ENCODE peak calls at places on chromosomes 2 and 18, in eight cellular contexts. Z is NT2/D1, K is heart right ventricle, R is cardiac muscle cell, S is fibroblast of lung, T is gastrocnemius medialis, D is PC-3, E is upper lobe of left lung. H is an unnamed sample.

GRCh38 chr2:1588994-1589611 is 155.2 kb downstream of the PXDN start:
- DNase-seq in D (no peak), S (peak; percentile 74), K (no peak), R (no peak), Z (no peak), T (no peak), E (peak; percentile 65), H (no peak)

GRCh38 chr2:197711576-197711975 is 6.4 kb downstream of the MARS2 start:
- DNase-seq in D (no peak), E (no peak), K (no peak), T (no peak), Z (no peak), R (no peak), S (no peak), H (no peak)

GRCh38 chr2:158297120-158297519 is 159.4 kb downstream of the CCDC148 start:
- DNase-seq in R (no peak), D (no peak), T (no peak), Z (no peak), K (no peak), E (no peak), S (no peak), H (no peak)

GRCh38 chr2:172066394-172066863 is 18.9 kb upstream of the DLX1 start:
- DNase-seq in Z (no peak), D (no peak), E (no peak), R (no peak), S (no peak), K (no peak), T (no peak), H (no peak)

GRCh38 chr2:228556707-228557106 is 375.2 kb upstream of the SPHKAP start:
- DNase-seq in Z (no peak), K (no peak), S (peak; percentile 2), T (no peak), D (peak; percentile 80), R (no peak), E (no peak), H (no peak)

GRCh38 chr2:84856785-84857184 is 24.1 kb downstream of the TRABD2A start:
- DNase-seq in D (no peak), K (no peak), E (no peak), S (no peak), Z (no peak), R (no peak), T (no peak), H (no peak)

GRCh38 chr18:6001867-6002266 is 106.5 kb upstream of the TMEM200C start:
- DNase-seq in Z (no peak), E (no peak), T (no peak), D (no peak), K (no peak), S (peak; percentile 70), R (no peak), H (no peak)

GRCh38 chr2:234694244-234695013 is 197.5 kb upstream of the ARL4C start:
- DNase-seq in Z (no peak), E (no peak), T (no peak), D (peak; percentile 51), R (no peak), K (no peak), S (peak; percentile 87), H (no peak)

GRCh38 chr2:1455466-1455865 is 42.2 kb downstream of the TPO start:
- DNase-seq in E (no peak), D (peak; percentile 15), S (no peak), Z (no peak), K (peak; percentile 14), T (no peak), R (no peak), H (peak; percentile 49)

GRCh38 chr2:44799754-44800153 is 141.7 kb upstream of the SIX3 start:
- DNase-seq in T (no peak), S (no peak), D (no peak), E (no peak), Z (no peak), R (no peak), K (no peak), H (no peak)

GRCh38 chr2:15539999-15540398 is 21.1 kb downstream of the NBAS start:
- DNase-seq in Z (no peak), E (no peak), S (no peak), D (no peak), K (no peak), T (no peak), R (no peak), H (no peak)

GRCh38 chr2:215360596-215360995 is 48.7 kb downstream of the ATIC start:
- DNase-seq in R (no peak), T (no peak), E (no peak), S (no peak), Z (no peak), D (no peak), K (no peak), H (no peak)

GRCh38 chr2:120360307-120360855 is 14.4 kb downstream of the INHBB start:
- DNase-seq in T (no peak), Z (no peak), E (no peak), R (no peak), K (no peak), D (peak; percentile 27), S (peak; percentile 66), H (no peak)

GRCh38 chr2:216183459-216183858 is 74.3 kb downstream of the XRCC5 start:
- DNase-seq in E (no peak), Z (no peak), D (no peak), K (no peak), S (no peak), T (no peak), R (no peak), H (no peak)

GRCh38 chr2:201860541-201861154 is 54.3 kb downstream of the CDK15 start:
- DNase-seq in R (peak; percentile 77), T (peak; percentile 9), D (peak; percentile 82), E (no peak), Z (peak; percentile 76), K (peak; percentile 49), S (peak; percentile 87), H (peak; percentile 62)

DNA sequence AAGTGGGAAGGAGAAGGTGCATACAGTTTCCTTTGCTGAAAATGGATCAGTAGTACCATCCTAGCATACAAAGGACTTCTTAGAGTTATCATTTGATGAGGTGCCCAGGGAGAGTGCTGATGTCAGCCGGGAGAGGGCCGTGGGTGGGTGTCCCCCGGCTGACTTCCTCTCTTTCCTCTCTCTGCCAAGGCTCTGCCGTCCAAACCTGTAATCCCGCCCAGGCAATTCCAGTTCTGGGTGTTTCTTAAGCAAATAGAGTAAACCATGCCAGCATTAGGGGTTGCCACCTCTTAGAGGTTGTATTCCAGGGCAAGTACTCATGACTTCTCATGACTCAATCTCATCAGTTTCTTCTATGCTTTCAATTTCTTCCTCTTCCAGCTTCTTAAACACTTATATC is 117.2 kb downstream of the GATA6 start:
- DNase-seq in R (no peak), K (no peak), Z (no peak), E (no peak), T (no peak), S (peak; percentile 31), D (peak; percentile 92), H (no peak)
- H3K4me3 ChIP-seq in R (no peak overlapping the region), K (no peak overlapping the region), Z (no peak overlapping the region), E (no peak overlapping the region), T (no peak overlapping the region), S (no peak overlapping the region), D (peak overlapping the region; percentile 5), H (no peak overlapping the region)

GRCh38 chr2:90079374-90079773 is 1387.9 kb downstream of the RPIA start:
- DNase-seq in R (no peak), E (no peak), Z (no peak), T (no peak), D (no peak), S (no peak), K (no peak), H (no peak)
- H3K4me3 ChIP-seq in R (no peak overlapping the region), E (no peak overlapping the region), Z (no peak overlapping the region), T (no peak overlapping the region), D (no peak overlapping the region), S (no peak overlapping the region), K (no peak overlapping the region), H (no peak overlapping the region)

DNA sequence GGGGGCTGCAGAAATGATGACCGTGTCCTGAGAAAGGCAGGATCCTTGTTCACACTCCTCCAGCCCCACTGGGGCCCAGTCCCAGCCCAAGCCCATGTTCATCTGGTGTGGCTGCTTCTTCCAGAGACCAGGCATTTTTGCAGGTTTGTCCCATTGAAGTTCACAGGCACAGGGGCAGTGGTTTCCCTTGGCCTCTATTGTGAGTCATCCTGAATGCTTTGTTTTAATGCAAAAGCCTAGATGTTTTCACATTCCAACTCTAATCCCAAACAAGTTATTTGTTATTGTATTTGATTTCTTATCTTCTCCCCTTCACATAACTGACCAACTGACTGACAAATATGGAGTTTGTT is 426.4 kb upstream of the ID2 start:
- DNase-seq in R (no peak), E (no peak), D (no peak), Z (peak; percentile 83), T (no peak), S (peak; percentile 22), K (no peak), H (no peak)
- H3K4me3 ChIP-seq in R (no peak overlapping the region), E (no peak overlapping the region), D (no peak overlapping the region), Z (no peak overlapping the region), T (no peak overlapping the region), S (no peak overlapping the region), K (no peak overlapping the region), H (no peak overlapping the region)

DNA sequence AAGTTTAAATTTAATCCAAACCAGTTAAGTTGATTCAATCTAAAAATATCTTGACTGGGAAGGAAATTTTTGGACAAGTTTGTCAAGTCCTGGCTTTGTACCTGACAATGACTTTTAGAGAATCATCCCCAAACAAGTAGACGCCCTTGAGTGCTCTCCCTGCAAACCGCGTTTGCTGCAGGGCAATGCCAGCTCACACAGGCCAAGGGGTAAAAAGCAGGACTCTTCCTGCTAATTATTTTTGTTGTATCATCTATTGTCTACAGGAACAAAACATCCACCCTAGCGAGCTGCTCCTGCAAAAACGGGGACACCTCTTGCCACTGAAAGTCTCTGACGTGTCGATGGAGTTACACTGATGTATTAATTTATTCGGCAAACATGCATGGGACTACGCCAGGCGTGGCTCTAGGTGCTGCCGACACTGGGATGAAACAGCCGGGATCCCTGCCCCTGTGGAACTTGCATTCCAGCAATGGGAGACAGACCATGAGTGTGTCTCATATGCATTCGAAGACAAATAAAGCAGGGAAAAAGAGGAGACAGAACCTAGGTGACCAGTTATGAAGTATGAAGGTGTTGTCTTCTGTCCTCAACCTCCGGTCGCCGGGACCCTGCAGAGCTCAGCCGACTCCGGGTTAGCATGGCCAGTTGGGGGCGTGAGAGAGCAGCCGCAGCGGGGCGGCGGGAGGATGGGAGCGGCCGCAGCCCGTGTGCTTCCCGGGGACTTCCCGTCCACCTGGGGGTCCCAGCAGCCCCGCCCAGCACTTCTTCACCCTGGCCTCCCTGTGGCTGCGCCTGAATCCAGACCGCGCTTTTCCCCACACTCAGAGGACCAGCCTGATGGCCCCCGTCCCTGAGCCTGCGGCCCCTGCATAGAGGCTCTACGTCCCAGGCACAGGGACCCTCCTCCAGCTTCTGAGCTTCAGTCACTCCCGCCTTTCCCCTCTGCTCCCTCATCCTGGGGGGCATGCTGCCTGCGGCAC is 11.2 kb downstream of the ID2 start:
- DNase-seq in T (no peak), E (peak; percentile 85), Z (no peak), K (peak; percentile 29), D (peak; percentile 58), S (peak; percentile 11), R (peak; percentile 54), H (peak; percentile 76)
- H3K4me3 ChIP-seq in T (no peak overlapping the region), E (no peak overlapping the region), Z (no peak overlapping the region), K (peak overlapping the region; percentile 4), D (peak overlapping the region; percentile 63), S (peak overlapping the region; percentile 22), R (no peak overlapping the region), H (peak overlapping the region; percentile 41)